ENCODE peak calls at places on chromosomes 6 and 20, in four cellular contexts. V is HepG2, Q is K562, O is GM12878. K is an unnamed sample.

GRCh38 chr6:95636552-95637376 is 59.4 kb downstream of the MANEA start:
- DNase-seq in V (no peak), Q (no peak), O (no peak), K (no peak)

GRCh38 chr6:104087765-104088164 is 772.0 kb downstream of the HACE1 start:
- DNase-seq in V (no peak), Q (no peak), O (no peak), K (no peak)

GRCh38 chr20:58229198-58229802 is 847 bp upstream of the ANKRD60 start:
- DNase-seq in V (no peak), Q (no peak), O (no peak), K (no peak)

GRCh38 chr20:2519115-2519815 is 10.6 kb upstream of the ZNF343 start:
- DNase-seq in V (no peak), Q (no peak), O (no peak), K (no peak)

GRCh38 chr20:10673176-10673830 is 496 bp downstream of the JAG1 start:
- DNase-seq in V (no peak), Q (peak), O (no peak), K (no peak)

GRCh38 chr6:168007592-168008338 is 10.3 kb downstream of the KIF25 start:
- DNase-seq in V (peak), Q (no peak), O (no peak), K (peak)

GRCh38 chr20:53655909-53656652 is 62.4 kb upstream of the ZNF217 start:
- DNase-seq in V (no peak), Q (no peak), O (no peak), K (no peak)

GRCh38 chr6:110233769-110234374 is 53.6 kb downstream of the CDC40 start:
- DNase-seq in V (no peak), Q (no peak), O (peak), K (no peak)

GRCh38 chr20:49529470-49529869 is 38.5 kb downstream of the PTGIS start:
- DNase-seq in V (no peak), Q (no peak), O (no peak), K (no peak)

GRCh38 chr6:133424359-133424758 is 183.2 kb downstream of the EYA4 start:
- DNase-seq in V (no peak), Q (no peak), O (no peak), K (no peak)

GRCh38 chr6:141653590-141653989 is 479.1 kb upstream of the GJE1 start:
- DNase-seq in V (no peak), Q (no peak), O (no peak), K (no peak)

GRCh38 chr6:18632670-18633410 is 245.7 kb downstream of the RNF144B start:
- DNase-seq in V (peak), Q (no peak), O (no peak), K (no peak)

GRCh38 chr20:1871807-1872455 is 23.3 kb upstream of the SIRPA start:
- DNase-seq in V (no peak), Q (no peak), O (peak), K (no peak)

GRCh38 chr6:37141291-37142046 is 28.5 kb upstream of the PIM1 start:
- DNase-seq in V (no peak), Q (no peak), O (no peak), K (no peak)

GRCh38 chr6:135088818-135089809 is 34.5 kb upstream of the HBS1L start:
- DNase-seq in V (peak), Q (peak), O (peak), K (peak)

GRCh38 chr20:48319943-48320584 is 507.7 kb downstream of the PREX1 start:
- DNase-seq in V (no peak), Q (no peak), O (no peak), K (no peak)

GRCh38 chr6:97726378-97726777 is 443.4 kb upstream of the MMS22L start:
- DNase-seq in V (no peak), Q (no peak), O (no peak), K (peak)

GRCh38 chr20:32702706-32703425 is 29.1 kb upstream of the C20orf203 start:
- DNase-seq in V (no peak), Q (no peak), O (no peak), K (no peak)

GRCh38 chr20:7924692-7925091 is 15.6 kb downstream of the HAO1 start:
- DNase-seq in V (peak), Q (no peak), O (no peak), K (no peak)

GRCh38 chr6:89145461-89145961 is 344 bp upstream of the PM20D2 start:
- DNase-seq in V (no peak), Q (no peak), O (peak), K (peak)

GRCh38 chr6:19988555-19988954 is 151.4 kb downstream of the ID4 start:
- DNase-seq in V (peak), Q (peak), O (no peak), K (no peak)

GRCh38 chr20:13147071-13147961 is 73.8 kb upstream of the ISM1 start:
- DNase-seq in V (no peak), Q (no peak), O (no peak), K (no peak)

GRCh38 chr20:55173601-55174000 is 698.2 kb downstream of the DOK5 start:
- DNase-seq in V (no peak), Q (no peak), O (no peak), K (no peak)

GRCh38 chr6:3427740-3428085 is 29.1 kb downstream of the SLC22A23 start:
- DNase-seq in V (no peak), Q (no peak), O (no peak), K (no peak)

GRCh38 chr6:14950103-14950969 is 295.5 kb upstream of the JARID2 start:
- DNase-seq in V (no peak), Q (no peak), O (no peak), K (no peak)

GRCh38 chr20:46350201-46350985 is 42.1 kb upstream of the CDH22 start:
- DNase-seq in V (no peak), Q (peak), O (peak), K (no peak)

GRCh38 chr20:51631011-51631950 is 88.8 kb upstream of the NFATC2 start:
- DNase-seq in V (peak), Q (peak), O (no peak), K (peak)

GRCh38 chr6:128139519-128139918 is 238.7 kb upstream of the THEMIS start:
- DNase-seq in V (peak), Q (no peak), O (no peak), K (peak)

GRCh38 chr20:2316847-2317495 is 21.2 kb downstream of the TGM3 start:
- DNase-seq in V (no peak), Q (no peak), O (no peak), K (no peak)

GRCh38 chr20:3461191-3461874 is 9.5 kb upstream of the ATRN start:
- DNase-seq in V (no peak), Q (no peak), O (no peak), K (no peak)

GRCh38 chr6:1766663-1767062 is 156.9 kb downstream of the FOXC1 start:
- DNase-seq in V (no peak), Q (no peak), O (no peak), K (no peak)

GRCh38 chr6:35017461-35018183 is 123.5 kb downstream of the TCP11 start:
- DNase-seq in V (no peak), Q (no peak), O (no peak), K (no peak)

GRCh38 chr20:63502671-63503172 is 3.8 kb upstream of the EEF1A2 start:
- DNase-seq in V (no peak), Q (no peak), O (no peak), K (no peak)

GRCh38 chr6:109743739-109744138 is 52.6 kb downstream of the FIG4 start:
- DNase-seq in V (no peak), Q (no peak), O (no peak), K (no peak)

GRCh38 chr6:1958257-1958656 is 287.1 kb downstream of the GMDS start:
- DNase-seq in V (no peak), Q (no peak), O (no peak), K (no peak)

GRCh38 chr6:168279403-168279935 is 40.1 kb downstream of the DACT2 start:
- DNase-seq in V (no peak), Q (no peak), O (no peak), K (no peak)

GRCh38 chr20:46139243-46139889 is 21.3 kb downstream of the CD40 start:
- DNase-seq in V (no peak), Q (no peak), O (no peak), K (no peak)

GRCh38 chr20:47761478-47762047 is 23.7 kb downstream of the SULF2 start:
- DNase-seq in V (no peak), Q (no peak), O (no peak), K (no peak)

GRCh38 chr6:44652551-44652950 is 265.0 kb downstream of the CDC5L start:
- DNase-seq in V (no peak), Q (no peak), O (no peak), K (no peak)

GRCh38 chr20:33852971-33853813 is 42.0 kb downstream of the CHMP4B start:
- DNase-seq in V (no peak), Q (no peak), O (no peak), K (no peak)

DNA sequence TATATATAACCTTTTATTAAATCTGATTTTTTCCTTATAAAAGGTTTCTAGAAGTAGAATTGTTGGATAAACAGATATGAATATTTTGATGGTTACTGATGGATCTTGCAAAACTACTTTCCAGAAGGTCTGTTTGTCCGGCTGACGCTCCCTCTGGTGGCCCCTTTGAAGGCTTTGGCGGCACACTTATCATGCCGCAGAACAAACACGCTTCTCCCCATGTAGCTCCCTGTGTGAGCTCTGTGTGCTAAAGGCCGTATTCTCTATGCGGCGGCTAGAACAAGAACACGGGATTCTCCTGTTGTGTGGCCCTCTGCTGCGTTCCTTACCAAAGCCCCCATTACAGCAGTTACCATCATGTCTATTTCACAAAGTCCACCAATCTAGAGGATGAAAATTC is 30.0 kb downstream of the PPP1R3G start:
- DNase-seq in V (peak), Q (no peak), O (no peak), K (peak)
- TF ChIP-seq CHD4 in V (no peak), Q (no peak), O (no peak), K (no peak)

GRCh38 chr6:149131891-149132290 is 185.6 kb upstream of the TAB2 start:
- DNase-seq in V (no peak), Q (no peak), O (no peak), K (no peak)
- TF ChIP-seq SMC3 in V (no peak), Q (no peak), O (no peak), K (no peak)

GRCh38 chr6:100346203-100346602 is 118.5 kb downstream of the SIM1 start:
- DNase-seq in V (no peak), Q (no peak), O (no peak), K (peak)
- TF ChIP-seq CHD4 in V (no peak), Q (no peak), O (no peak), K (no peak)

DNA sequence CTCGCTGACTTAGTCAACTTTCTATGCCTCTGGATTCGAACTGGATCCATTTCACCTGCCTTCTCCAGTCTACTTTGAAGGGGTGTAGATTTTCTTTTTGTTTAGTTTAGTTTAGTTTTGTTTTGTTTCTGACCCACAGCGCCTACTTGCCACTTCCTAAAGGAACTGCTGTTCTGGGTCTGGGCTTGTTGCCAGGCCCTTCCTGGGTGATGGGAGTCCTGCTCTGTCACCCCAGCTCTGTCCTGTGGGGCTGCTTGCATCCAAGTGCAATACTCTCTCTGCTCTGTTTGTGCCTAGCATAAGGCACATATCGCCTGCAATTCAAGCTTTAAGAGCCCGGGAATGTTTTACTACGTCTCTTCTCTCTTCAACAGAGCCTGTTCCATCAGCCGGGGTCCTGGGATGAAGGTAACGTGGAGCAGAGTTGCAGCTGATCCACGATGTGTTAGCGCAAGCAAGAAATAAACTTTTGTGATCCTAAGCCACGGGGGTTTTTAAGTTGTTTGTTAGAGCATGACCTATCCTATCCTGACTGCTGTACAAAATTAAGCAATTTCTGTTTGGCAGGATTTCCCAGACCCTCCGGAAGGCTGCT is 30.8 kb upstream of the TAGAP start:
- DNase-seq in V (no peak), Q (no peak), O (no peak), K (no peak)
- TF ChIP-seq SMC3 in V (no peak), Q (no peak), O (no peak), K (no peak)

GRCh38 chr6:25251426-25251825 is 27.7 kb upstream of the CARMIL1 start:
- DNase-seq in V (no peak), Q (no peak), O (no peak), K (no peak)

GRCh38 chr6:25244865-25245264 is 34.3 kb upstream of the CARMIL1 start:
- DNase-seq in V (no peak), Q (no peak), O (no peak), K (no peak)

GRCh38 chr6:25249133-25249532 is 30.0 kb upstream of the CARMIL1 start:
- DNase-seq in V (no peak), Q (no peak), O (no peak), K (no peak)

GRCh38 chr6:25250878-25251277 is 28.3 kb upstream of the CARMIL1 start:
- DNase-seq in V (no peak), Q (no peak), O (peak), K (no peak)

DNA sequence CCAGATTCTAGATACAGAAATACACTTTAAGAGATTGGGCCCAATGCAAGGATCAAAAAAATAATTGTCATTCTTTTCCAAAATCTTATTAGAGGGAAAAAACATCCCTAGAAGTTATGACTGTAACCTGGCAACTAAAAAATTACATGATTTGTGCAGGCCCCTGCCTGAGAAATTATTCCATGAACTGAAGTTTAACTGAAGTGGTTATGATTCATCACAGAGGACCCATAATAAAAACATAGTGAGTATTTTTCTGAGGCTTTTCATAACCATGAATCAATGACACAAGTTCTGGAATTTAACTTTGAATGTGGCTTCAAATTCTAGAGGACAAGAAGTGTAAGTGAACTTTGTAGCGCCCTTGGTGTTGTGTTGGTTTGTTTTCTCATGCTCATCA is 31.1 kb upstream of the CARMIL1 start:
- DNase-seq in V (no peak), Q (no peak), O (no peak), K (no peak)
- TF ChIP-seq CHD4 in V (no peak), Q (no peak), O (no peak), K (no peak)

GRCh38 chr6:50091641-50092040 is 41.9 kb upstream of the DEFB112 start:
- DNase-seq in V (peak), Q (no peak), O (no peak), K (no peak)
- TF ChIP-seq SMC3 in V (no peak), Q (no peak), O (no peak), K (no peak)

GRCh38 chr20:4925842-4926530 is 75.3 kb downstream of the SLC23A2 start:
- DNase-seq in V (no peak), Q (no peak), O (no peak), K (peak)
- TF ChIP-seq CHD4 in V (no peak), Q (no peak), O (no peak), K (no peak)

K was measured in A549.